ENCODE peak calls at places on chromosomes 12 and 14, in five cellular contexts. One of them, this sample, is unnamed.

GRCh38 chr12:42921741-42922511 is 332.4 kb upstream of the PRICKLE1 start:
- DNase-seq in HFFc6: peak; percentile 39
- DNase-seq in cardiac muscle cell: no peak
- DNase-seq in GM13977: no peak
- DNase-seq in ACHN: no peak
- DNase-seq in this sample: peak; percentile 73

GRCh38 chr12:57751432-57751787 is 700 bp downstream of the CDK4 start:
- DNase-seq in GM13977: no peak
- DNase-seq in HFFc6: no peak
- DNase-seq in ACHN: no peak
- DNase-seq in cardiac muscle cell: no peak
- DNase-seq in this sample: no peak

GRCh38 chr12:139585-139984 is 73.0 kb downstream of the IQSEC3 start:
- DNase-seq in HFFc6: no peak
- DNase-seq in ACHN: no peak
- DNase-seq in GM13977: no peak
- DNase-seq in cardiac muscle cell: peak; percentile 42
- DNase-seq in this sample: no peak

GRCh38 chr12:98939350-98939749 is 294.3 kb downstream of the APAF1 start:
- DNase-seq in ACHN: peak; percentile 52
- DNase-seq in GM13977: no peak
- DNase-seq in cardiac muscle cell: peak; percentile 51
- DNase-seq in HFFc6: no peak
- DNase-seq in this sample: peak; percentile 11

GRCh38 chr14:72708708-72709475 is 185.0 kb downstream of the DPF3 start:
- DNase-seq in HFFc6: no peak
- DNase-seq in cardiac muscle cell: no peak
- DNase-seq in ACHN: no peak
- DNase-seq in GM13977: no peak
- DNase-seq in this sample: peak; percentile 25

GRCh38 chr14:29637406-29637805 is 290.2 kb downstream of the PRKD1 start:
- DNase-seq in ACHN: peak; percentile 50
- DNase-seq in cardiac muscle cell: peak; percentile 90
- DNase-seq in HFFc6: peak; percentile 58
- DNase-seq in GM13977: no peak
- DNase-seq in this sample: no peak

GRCh38 chr12:105420659-105421240 is 90.3 kb downstream of the C12orf75 start:
- DNase-seq in ACHN: peak; percentile 80
- DNase-seq in cardiac muscle cell: peak; percentile 83
- DNase-seq in GM13977: peak; percentile 56
- DNase-seq in HFFc6: peak; percentile 63
- DNase-seq in this sample: peak; percentile 85

GRCh38 chr12:81332054-81332453 is 254.2 kb downstream of the ACSS3 start:
- DNase-seq in ACHN: no peak
- DNase-seq in cardiac muscle cell: no peak
- DNase-seq in HFFc6: no peak
- DNase-seq in GM13977: no peak
- DNase-seq in this sample: no peak

GRCh38 chr12:38761636-38762342 is 143.6 kb downstream of the CPNE8 start:
- DNase-seq in HFFc6: no peak
- DNase-seq in cardiac muscle cell: no peak
- DNase-seq in ACHN: no peak
- DNase-seq in GM13977: no peak
- DNase-seq in this sample: no peak

GRCh38 chr14:104224516-104225281 is 86.3 kb downstream of the KIF26A start:
- DNase-seq in cardiac muscle cell: no peak
- DNase-seq in HFFc6: no peak
- DNase-seq in GM13977: peak; percentile 55
- DNase-seq in ACHN: no peak
- DNase-seq in this sample: no peak

GRCh38 chr14:54253195-54253947 is 143.4 kb upstream of the CDKN3 start:
- DNase-seq in HFFc6: peak; percentile 86
- DNase-seq in GM13977: peak; percentile 14
- DNase-seq in cardiac muscle cell: peak; percentile 49
- DNase-seq in ACHN: peak; percentile 81
- DNase-seq in this sample: peak; percentile 51